ENCODE peak calls at places on chromosomes 1 and 21, in four cellular contexts. K is ascending aorta, M is lower lobe of right lung, X is IMR-90. J is an unnamed sample.
A peak's percentile ranks its signal among the peaks of the same experiment; 100 is the strongest.

GRCh38 chr1:185400057-185400456 is 83.0 kb upstream of the IVNS1ABP start:
- DNase-seq in K (no peak), M (no peak), X (peak; percentile 81), J (no peak)

GRCh38 chr1:224544276-224544675 is 71.8 kb upstream of the CNIH3 start:
- DNase-seq in K (no peak), M (no peak), X (peak; percentile 47), J (no peak)

GRCh38 chr1:36134805-36135339 is 9.8 kb upstream of the COL8A2 start:
- DNase-seq in X (peak; percentile 38), M (no peak), K (no peak), J (no peak)

GRCh38 chr1:46173361-46173856 is 1.5 kb upstream of the TSPAN1 start:
- DNase-seq in M (no peak), K (no peak), X (peak; percentile 61), J (no peak)

GRCh38 chr1:30143517-30143916 is 579.9 kb downstream of the MATN1 start:
- DNase-seq in X (no peak), M (no peak), K (no peak), J (no peak)

GRCh38 chr1:235206533-235207201 is 45.6 kb upstream of the RBM34 start:
- DNase-seq in M (no peak), X (peak; percentile 46), K (no peak), J (no peak)

GRCh38 chr21:31872452-31873274 is at the start of gene HUNK:
- DNase-seq in K (no peak), M (peak; percentile 56), X (peak; percentile 54), J (peak; percentile 88)

GRCh38 chr1:39089811-39090519 is 63.8 kb downstream of the NDUFS5 start:
- DNase-seq in K (no peak), X (no peak), M (no peak), J (no peak)

GRCh38 chr1:34978926-34979325 is 6.2 kb downstream of the TMEM35B start:
- DNase-seq in X (no peak), K (no peak), M (no peak), J (no peak)

GRCh38 chr1:112727716-112728115 is 12.6 kb upstream of the PPM1J start:
- DNase-seq in K (no peak), X (peak; percentile 59), M (no peak), J (no peak)

GRCh38 chr1:161172776-161173376 is 4.4 kb downstream of the B4GALT3 start:
- DNase-seq in X (peak; percentile 97), K (no peak), M (no peak), J (no peak)

GRCh38 chr21:29187939-29188338 is 57.5 kb downstream of the MAP3K7CL start:
- DNase-seq in K (no peak), M (no peak), X (peak; percentile 96), J (peak; percentile 75)

GRCh38 chr1:204320413-204320812 is 39.3 kb downstream of the PLEKHA6 start:
- DNase-seq in X (peak; percentile 91), K (no peak), M (no peak), J (no peak)

GRCh38 chr21:17802568-17802967 is 16.6 kb downstream of the C21orf91 start:
- DNase-seq in M (no peak), X (peak; percentile 67), K (no peak), J (no peak)

GRCh38 chr21:36482673-36483072 is 2.8 kb upstream of the CLDN14 start:
- DNase-seq in M (no peak), X (no peak), K (no peak), J (no peak)

GRCh38 chr1:49229555-49229954 is 452.9 kb upstream of the BEND5 start:
- DNase-seq in X (no peak), M (no peak), K (no peak), J (peak; percentile 23)

GRCh38 chr1:202618387-202619022 is 91.7 kb downstream of the SYT2 start:
- DNase-seq in K (no peak), X (peak; percentile 68), M (no peak), J (no peak)

GRCh38 chr1:52674497-52675384 is 23.4 kb downstream of the COA7 start:
- DNase-seq in K (no peak), X (peak; percentile 38), M (no peak), J (no peak)

GRCh38 chr1:236980673-236981072 is 23.6 kb downstream of the MT1HL1 start:
- DNase-seq in X (no peak), M (no peak), K (no peak), J (no peak)

GRCh38 chr1:51690285-51690961 is 73.5 kb downstream of the OSBPL9 start:
- DNase-seq in K (no peak), X (peak; percentile 92), M (no peak), J (no peak)

GRCh38 chr1:20481158-20481617 is 4.8 kb downstream of the CAMK2N1 start:
- DNase-seq in K (no peak), X (peak; percentile 31), M (no peak), J (no peak)

GRCh38 chr1:65247419-65248359 is 61.7 kb upstream of the DNAJC6 start:
- DNase-seq in K (no peak), M (no peak), X (peak; percentile 61), J (no peak)

GRCh38 chr1:30914931-30915330 is 6.4 kb upstream of the SDC3 start:
- DNase-seq in M (no peak), X (no peak), K (no peak), J (no peak)

GRCh38 chr21:28375708-28376385 is 616.8 kb downstream of the LTN1 start:
- DNase-seq in K (no peak), M (no peak), X (peak; percentile 77), J (no peak)

GRCh38 chr1:162384601-162385279 is 3.2 kb downstream of the C1orf226 start:
- DNase-seq in X (no peak), K (no peak), M (no peak), J (no peak)

DNA sequence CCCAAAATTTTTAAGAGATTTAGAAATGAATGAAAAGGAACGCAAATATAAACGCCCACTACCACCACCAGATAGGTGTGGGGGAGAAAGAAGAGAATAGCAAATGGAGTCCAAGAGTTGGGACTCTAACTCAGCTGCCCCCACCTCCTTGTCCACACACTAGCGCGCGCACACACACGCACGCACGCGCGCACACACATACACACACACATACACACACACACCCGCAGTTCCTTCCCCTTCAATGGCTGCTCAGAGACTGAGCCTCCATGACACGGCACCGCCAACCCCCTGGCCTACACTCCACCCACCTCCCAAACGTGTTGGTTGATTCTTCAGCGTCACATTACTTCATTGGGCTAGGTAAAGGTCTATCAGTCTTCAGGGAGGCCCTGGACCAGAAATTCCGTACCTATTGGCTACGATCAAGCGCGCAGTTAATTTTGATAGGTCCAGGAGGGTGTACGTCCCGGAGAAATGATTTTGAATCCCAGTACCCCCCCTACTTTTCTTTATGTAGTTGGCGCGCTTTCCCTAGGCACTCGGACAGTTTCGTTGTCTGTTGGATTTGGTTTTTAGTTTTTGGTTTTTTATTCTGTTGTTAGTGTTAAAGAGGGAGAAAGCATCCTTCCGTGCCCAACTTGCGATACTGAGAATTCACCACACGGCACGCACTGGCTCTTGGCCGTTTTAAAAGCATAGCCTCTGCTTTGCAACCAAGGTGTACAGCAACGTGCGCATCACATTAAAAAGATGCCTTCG is at the start of gene ANP32E:
- DNase-seq in X (peak; percentile 100), M (peak; percentile 95), K (peak; percentile 93), J (peak; percentile 85)
- TF ChIP-seq CTCF in X (peak; percentile 3), M (peak; percentile 9), K (peak; percentile 43), J (no peak)

GRCh38 chr1:22807340-22807739 is 96.7 kb downstream of the EPHB2 start:
- DNase-seq in X (no peak), M (no peak), K (no peak), J (no peak)
- H3K4me3 ChIP-seq in X (no peak overlapping the region), M (no peak overlapping the region), K (no peak overlapping the region), J (no peak overlapping the region)

DNA sequence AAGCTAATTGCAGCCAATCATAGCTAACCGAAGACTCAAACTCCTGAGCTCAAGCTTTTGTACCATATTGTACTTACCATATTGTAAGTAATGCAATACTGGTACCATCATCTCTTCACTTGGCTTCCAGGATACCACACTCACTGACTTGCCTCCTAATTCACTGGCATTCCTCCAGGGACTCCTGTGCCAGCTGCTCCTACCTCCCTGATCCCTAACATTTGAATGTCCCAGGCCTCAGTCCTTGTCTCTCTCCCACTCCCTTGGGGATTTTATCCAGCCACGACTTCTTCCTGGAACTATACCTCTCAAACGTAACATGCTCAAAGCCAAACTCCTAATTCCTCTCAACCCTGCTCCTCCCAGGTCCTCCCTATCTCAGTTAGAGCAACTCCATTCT is 33.8 kb downstream of the USP48 start:
- DNase-seq in M (no peak), X (no peak), K (no peak), J (no peak)
- H3K4me1 ChIP-seq in M (no peaks in the 10 kb centered on the region), X (no peaks in the 10 kb centered on the region), K (no peaks in the 10 kb centered on the region), J (no peaks in the 10 kb centered on the region)

GRCh38 chr1:229689273-229689672 is 63.2 kb downstream of the URB2 start:
- DNase-seq in M (peak; percentile 62), K (no peak), X (no peak), J (no peak)

GRCh38 chr1:229693124-229693523 is 67.1 kb downstream of the URB2 start:
- DNase-seq in X (no peak), M (no peak), K (no peak), J (no peak)

GRCh38 chr1:229690662-229691061 is 64.6 kb downstream of the URB2 start:
- DNase-seq in X (no peak), M (no peak), K (no peak), J (no peak)

GRCh38 chr1:229691362-229691761 is 65.3 kb downstream of the URB2 start:
- DNase-seq in K (no peak), M (no peak), X (no peak), J (no peak)

DNA sequence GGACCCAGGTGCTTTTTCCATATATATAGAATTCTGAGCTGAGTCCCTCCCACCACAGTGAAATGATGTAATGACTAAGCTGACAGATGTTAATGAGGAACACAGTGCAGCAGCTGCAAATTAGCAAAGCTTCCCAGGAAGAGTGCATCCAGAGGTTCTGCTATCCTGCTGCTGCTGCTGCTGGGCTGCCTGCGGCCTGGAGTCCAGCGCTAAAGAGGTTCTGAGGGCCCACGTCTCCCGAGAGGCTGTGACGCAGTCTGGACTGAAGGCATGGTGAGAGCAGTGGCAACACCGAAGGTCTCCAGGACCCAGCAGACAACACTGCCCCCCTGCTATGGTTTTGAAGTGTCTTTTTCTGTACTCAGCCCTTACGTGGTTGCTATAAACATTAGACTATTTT is 63.9 kb downstream of the URB2 start:
- DNase-seq in X (no peak), K (no peak), M (no peak), J (no peak)
- TF ChIP-seq CTCF in X (no peak), K (no peak), M (no peak), J (no peak)

GRCh38 chr1:155932487-155932886 is 1.7 kb downstream of the KHDC4 start:
- DNase-seq in K (no peak), X (no peak), M (no peak), J (no peak)
- H3K4me3 ChIP-seq in K (no peak overlapping the region), X (no peak overlapping the region), M (peak overlapping the region; percentile 66), J (no peak overlapping the region)

DNA sequence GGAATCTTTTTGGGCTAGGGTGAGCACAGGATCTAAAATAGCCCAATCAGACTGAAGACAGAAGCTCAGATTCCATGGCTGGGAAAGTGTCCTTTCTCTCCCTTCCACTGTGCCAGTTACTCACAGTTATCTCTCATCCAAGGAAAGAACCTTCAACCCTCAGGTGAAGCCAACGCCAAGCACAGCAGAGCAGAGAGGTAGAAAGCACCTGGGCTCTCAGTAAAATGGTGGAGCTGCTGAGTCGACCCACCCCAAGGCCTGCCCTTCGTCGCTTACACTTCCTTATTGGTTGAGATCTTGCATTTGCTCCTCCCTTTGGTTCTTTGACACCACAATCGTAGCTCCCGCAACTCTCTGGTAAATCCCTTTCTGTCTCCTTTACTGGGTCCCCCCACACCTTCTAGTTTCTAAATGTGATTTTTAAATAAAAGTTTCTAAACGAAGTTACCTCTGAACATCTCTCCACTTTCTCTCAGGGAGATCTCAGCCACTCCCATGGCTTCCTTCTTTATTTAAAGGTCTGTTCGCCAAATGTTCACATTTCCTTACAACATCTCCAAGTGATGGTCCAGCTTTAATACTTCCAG is 27.5 kb upstream of the SLC30A1 start:
- DNase-seq in K (no peak), M (no peak), X (no peak), J (no peak)
- H3K4me1 ChIP-seq in K (peaks cover 2% of the 10 kb centered on the region), M (peaks cover 20% of the 10 kb centered on the region), X (peaks cover 6% of the 10 kb centered on the region), J (no peaks in the 10 kb centered on the region)